ENCODE peak calls at places on chromosomes 16 and 17, in five cellular contexts. One of them, this sample, is unnamed.

GRCh38 chr16:77611386-77611785 is 110.9 kb upstream of the NUDT7 start:
- DNase-seq in skeletal muscle cell: no peak
- DNase-seq in A549: no peak
- DNase-seq in adrenal gland: no peak
- DNase-seq in kidney: no peak
- DNase-seq in this sample: no peak

GRCh38 chr17:16415031-16415924 is at the start of gene TRPV2:
- DNase-seq in skeletal muscle cell: no peak
- DNase-seq in A549: peak
- DNase-seq in adrenal gland: no peak
- DNase-seq in kidney: no peak
- DNase-seq in this sample: peak

GRCh38 chr17:47872651-47873161 is 21.7 kb upstream of the SP6 start:
- DNase-seq in skeletal muscle cell: no peak
- DNase-seq in A549: no peak
- DNase-seq in adrenal gland: no peak
- DNase-seq in kidney: no peak
- DNase-seq in this sample: no peak

GRCh38 chr16:49734330-49734729 is 121.6 kb downstream of the ZNF423 start:
- DNase-seq in skeletal muscle cell: no peak
- DNase-seq in A549: no peak
- DNase-seq in adrenal gland: no peak
- DNase-seq in kidney: peak
- DNase-seq in this sample: no peak

GRCh38 chr17:30337393-30337999 is 3.6 kb upstream of the TMIGD1 start:
- DNase-seq in skeletal muscle cell: no peak
- DNase-seq in A549: no peak
- DNase-seq in adrenal gland: no peak
- DNase-seq in kidney: no peak
- DNase-seq in this sample: no peak

GRCh38 chr17:32912218-32912897 is 15.6 kb upstream of the TMEM98 start:
- DNase-seq in skeletal muscle cell: peak
- DNase-seq in A549: no peak
- DNase-seq in adrenal gland: peak
- DNase-seq in kidney: peak
- DNase-seq in this sample: no peak

GRCh38 chr17:33330877-33331276 is 37.8 kb upstream of the ASIC2 start:
- DNase-seq in skeletal muscle cell: no peak
- DNase-seq in A549: no peak
- DNase-seq in adrenal gland: no peak
- DNase-seq in kidney: no peak
- DNase-seq in this sample: no peak

GRCh38 chr16:30031477-30031918 is 427 bp upstream of the TLCD3B start:
- DNase-seq in skeletal muscle cell: no peak
- DNase-seq in A549: no peak
- DNase-seq in adrenal gland: no peak
- DNase-seq in kidney: no peak
- DNase-seq in this sample: no peak

GRCh38 chr17:71180801-71181385 is 939.9 kb upstream of the SOX9 start:
- DNase-seq in skeletal muscle cell: peak
- DNase-seq in A549: no peak
- DNase-seq in adrenal gland: no peak
- DNase-seq in kidney: no peak
- DNase-seq in this sample: no peak

GRCh38 chr16:25699069-25699468 is 7.3 kb downstream of the HS3ST4 start:
- DNase-seq in skeletal muscle cell: no peak
- DNase-seq in A549: no peak
- DNase-seq in adrenal gland: no peak
- DNase-seq in kidney: no peak
- DNase-seq in this sample: no peak

GRCh38 chr16:17235147-17235817 is 235.5 kb downstream of the XYLT1 start:
- DNase-seq in skeletal muscle cell: no peak
- DNase-seq in A549: no peak
- DNase-seq in adrenal gland: no peak
- DNase-seq in kidney: no peak
- DNase-seq in this sample: no peak

GRCh38 chr16:20905576-20905975 is 5.0 kb downstream of the LYRM1 start:
- DNase-seq in skeletal muscle cell: no peak
- DNase-seq in A549: no peak
- DNase-seq in adrenal gland: no peak
- DNase-seq in kidney: no peak
- DNase-seq in this sample: no peak

GRCh38 chr17:2214047-2214717 is 89.4 kb downstream of the SMG6 start:
- DNase-seq in skeletal muscle cell: peak
- DNase-seq in A549: no peak
- DNase-seq in adrenal gland: peak
- DNase-seq in kidney: peak
- DNase-seq in this sample: no peak

GRCh38 chr16:67910162-67910561 is 17.1 kb downstream of the PSKH1 start:
- DNase-seq in skeletal muscle cell: peak
- DNase-seq in A549: no peak
- DNase-seq in adrenal gland: no peak
- DNase-seq in kidney: no peak
- DNase-seq in this sample: no peak

GRCh38 chr16:11126389-11127072 is 129.5 kb downstream of the SOCS1 start:
- DNase-seq in skeletal muscle cell: no peak
- DNase-seq in A549: no peak
- DNase-seq in adrenal gland: no peak
- DNase-seq in kidney: no peak
- DNase-seq in this sample: no peak

GRCh38 chr16:27760845-27761176 is 210.9 kb downstream of the KATNIP start:
- DNase-seq in skeletal muscle cell: no peak
- DNase-seq in A549: no peak
- DNase-seq in adrenal gland: no peak
- DNase-seq in kidney: no peak
- DNase-seq in this sample: no peak

GRCh38 chr16:56824335-56824734 is 40.7 kb upstream of the SLC12A3 start:
- DNase-seq in skeletal muscle cell: no peak
- DNase-seq in A549: peak
- DNase-seq in adrenal gland: peak
- DNase-seq in kidney: no peak
- DNase-seq in this sample: no peak

GRCh38 chr16:17138801-17139200 is 332.0 kb downstream of the XYLT1 start:
- DNase-seq in skeletal muscle cell: no peak
- DNase-seq in A549: no peak
- DNase-seq in adrenal gland: no peak
- DNase-seq in kidney: no peak
- DNase-seq in this sample: no peak

GRCh38 chr17:61455754-61456681 is 3.8 kb downstream of the TBX4 start:
- DNase-seq in skeletal muscle cell: no peak
- DNase-seq in A549: no peak
- DNase-seq in adrenal gland: no peak
- DNase-seq in kidney: no peak
- DNase-seq in this sample: no peak

GRCh38 chr17:57993471-57994365 is 5.7 kb upstream of the VEZF1 start:
- DNase-seq in skeletal muscle cell: no peak
- DNase-seq in A549: no peak
- DNase-seq in adrenal gland: no peak
- DNase-seq in kidney: no peak
- DNase-seq in this sample: no peak

GRCh38 chr17:3777366-3777765 is 23.6 kb downstream of the ITGAE start:
- DNase-seq in skeletal muscle cell: no peak
- DNase-seq in A549: no peak
- DNase-seq in adrenal gland: peak
- DNase-seq in kidney: peak
- DNase-seq in this sample: no peak

GRCh38 chr16:12214509-12214908 is 238.0 kb downstream of the SNX29 start:
- DNase-seq in skeletal muscle cell: no peak
- DNase-seq in A549: no peak
- DNase-seq in adrenal gland: no peak
- DNase-seq in kidney: no peak
- DNase-seq in this sample: no peak

GRCh38 chr16:29804455-29805231 is 1.7 kb upstream of the MAZ start:
- DNase-seq in skeletal muscle cell: no peak
- DNase-seq in A549: no peak
- DNase-seq in adrenal gland: peak
- DNase-seq in kidney: no peak
- DNase-seq in this sample: no peak

GRCh38 chr17:76726231-76726765 is at the start of gene JMJD6:
- DNase-seq in skeletal muscle cell: peak
- DNase-seq in A549: peak
- DNase-seq in adrenal gland: peak
- DNase-seq in kidney: peak
- DNase-seq in this sample: no peak

GRCh38 chr17:7207120-7208001 is 12.3 kb downstream of the DLG4 start:
- DNase-seq in skeletal muscle cell: no peak
- DNase-seq in A549: no peak
- DNase-seq in adrenal gland: peak
- DNase-seq in kidney: no peak
- DNase-seq in this sample: no peak
- H3K4me3 ChIP-seq in skeletal muscle cell: peak
- H3K4me3 ChIP-seq in A549: no peak
- H3K4me3 ChIP-seq in adrenal gland: no peak
- H3K4me3 ChIP-seq in kidney: no peak
- H3K4me3 ChIP-seq in this sample: no peak

GRCh38 chr16:84069540-84069939 is 26.9 kb upstream of the SLC38A8 start:
- DNase-seq in skeletal muscle cell: no peak
- DNase-seq in A549: no peak
- DNase-seq in adrenal gland: no peak
- DNase-seq in kidney: no peak
- DNase-seq in this sample: no peak
- H3K4me3 ChIP-seq in skeletal muscle cell: no peak
- H3K4me3 ChIP-seq in A549: no peak
- H3K4me3 ChIP-seq in adrenal gland: no peak
- H3K4me3 ChIP-seq in kidney: no peak
- H3K4me3 ChIP-seq in this sample: no peak

DNA sequence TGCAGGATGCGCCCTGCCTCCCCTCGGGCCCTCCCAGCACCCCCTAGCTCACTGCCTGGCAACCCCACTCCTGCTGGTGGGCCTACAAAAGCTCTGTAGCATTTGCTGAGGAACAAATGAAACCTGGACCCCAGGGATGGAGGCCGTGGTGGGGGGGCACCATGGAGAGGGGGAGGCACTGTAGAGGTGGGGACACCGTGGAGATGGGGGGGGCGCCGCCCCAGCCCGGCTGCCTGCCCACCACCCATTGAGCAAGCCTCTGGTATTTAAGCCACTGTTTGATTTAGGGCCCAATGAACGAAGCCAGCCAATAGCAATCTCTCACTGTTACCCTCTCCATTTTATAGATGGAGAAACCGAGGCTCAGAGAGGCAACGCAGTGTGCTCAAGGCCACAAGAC is 13.1 kb upstream of the SLC38A10 start:
- DNase-seq in skeletal muscle cell: no peak
- DNase-seq in A549: no peak
- DNase-seq in adrenal gland: no peak
- DNase-seq in kidney: no peak
- DNase-seq in this sample: no peak
- H3K4me3 ChIP-seq in skeletal muscle cell: no peak
- H3K4me3 ChIP-seq in A549: peak
- H3K4me3 ChIP-seq in adrenal gland: no peak
- H3K4me3 ChIP-seq in kidney: no peak
- H3K4me3 ChIP-seq in this sample: no peak

GRCh38 chr16:23948949-23949392 is 113.2 kb downstream of the PRKCB start:
- DNase-seq in skeletal muscle cell: no peak
- DNase-seq in A549: no peak
- DNase-seq in adrenal gland: no peak
- DNase-seq in kidney: no peak
- DNase-seq in this sample: peak

GRCh38 chr16:23950898-23951297 is 115.1 kb downstream of the PRKCB start:
- DNase-seq in skeletal muscle cell: no peak
- DNase-seq in A549: no peak
- DNase-seq in adrenal gland: no peak
- DNase-seq in kidney: no peak
- DNase-seq in this sample: no peak

GRCh38 chr16:23949630-23950290 is 114.0 kb downstream of the PRKCB start:
- DNase-seq in skeletal muscle cell: no peak
- DNase-seq in A549: no peak
- DNase-seq in adrenal gland: no peak
- DNase-seq in kidney: peak
- DNase-seq in this sample: peak

GRCh38 chr16:23952128-23953041 is 116.6 kb downstream of the PRKCB start:
- DNase-seq in skeletal muscle cell: no peak
- DNase-seq in A549: no peak
- DNase-seq in adrenal gland: peak
- DNase-seq in kidney: no peak
- DNase-seq in this sample: no peak

GRCh38 chr16:23950291-23950894 is 114.6 kb downstream of the PRKCB start:
- DNase-seq in skeletal muscle cell: no peak
- DNase-seq in A549: no peak
- DNase-seq in adrenal gland: no peak
- DNase-seq in kidney: no peak
- DNase-seq in this sample: no peak
- H3K4me3 ChIP-seq in skeletal muscle cell: no peak
- H3K4me3 ChIP-seq in A549: no peak
- H3K4me3 ChIP-seq in adrenal gland: no peak
- H3K4me3 ChIP-seq in kidney: no peak
- H3K4me3 ChIP-seq in this sample: peak

DNA sequence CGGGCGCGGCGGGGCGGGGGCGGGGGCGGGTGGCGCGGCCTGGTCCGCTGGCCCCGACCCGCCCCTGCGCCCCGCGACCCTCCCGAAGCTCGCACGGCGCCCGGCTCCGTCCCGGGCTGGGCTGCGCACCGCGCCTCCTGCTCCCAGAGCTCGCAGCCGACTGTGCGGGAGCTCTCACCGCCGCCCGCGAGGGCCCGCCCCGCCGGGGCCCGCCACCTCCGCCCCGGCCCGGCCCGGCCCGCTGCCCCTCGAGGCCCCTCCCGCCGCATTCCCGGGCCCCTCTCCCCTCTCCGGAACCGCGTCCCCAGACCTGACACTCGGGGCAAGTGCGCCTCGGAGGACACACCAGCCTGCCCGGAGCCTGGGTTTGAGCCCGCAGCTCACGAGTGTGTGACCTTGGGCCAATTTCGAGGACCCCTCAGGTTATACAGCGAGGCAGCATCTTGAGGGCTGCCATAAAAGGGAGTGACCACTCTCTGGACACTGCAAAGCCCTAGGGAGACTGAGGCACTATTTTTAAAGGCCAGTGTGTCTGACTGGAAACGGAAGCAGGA is 1.9 kb upstream of the GRIN2C start:
- DNase-seq in skeletal muscle cell: no peak
- DNase-seq in A549: no peak
- DNase-seq in adrenal gland: no peak
- DNase-seq in kidney: no peak
- DNase-seq in this sample: no peak
- H3K4me3 ChIP-seq in skeletal muscle cell: no peak
- H3K4me3 ChIP-seq in A549: peak
- H3K4me3 ChIP-seq in adrenal gland: no peak
- H3K4me3 ChIP-seq in kidney: no peak
- H3K4me3 ChIP-seq in this sample: no peak

DNA sequence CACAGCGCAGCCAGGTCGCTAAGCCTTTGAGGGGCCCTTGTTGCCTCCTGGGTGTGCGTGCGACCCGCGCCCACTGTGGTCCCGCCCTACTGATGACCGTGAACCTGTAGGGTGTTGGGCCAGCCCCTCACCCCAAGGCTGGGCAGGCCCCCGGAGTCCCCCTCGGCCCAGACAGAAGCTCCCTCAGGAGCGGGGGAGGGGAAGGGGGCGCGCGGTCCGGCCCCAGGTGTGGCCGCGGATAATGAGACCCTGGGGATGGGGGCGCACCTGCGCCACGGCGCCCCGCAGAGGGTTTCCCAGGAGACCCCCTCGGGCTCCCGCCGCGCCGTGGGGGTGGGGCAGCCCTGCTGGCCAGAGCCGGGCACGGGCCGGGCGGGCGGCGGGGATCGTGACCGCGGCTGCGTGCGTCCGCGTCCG is 378 bp upstream of the ARHGDIG start:
- DNase-seq in skeletal muscle cell: no peak
- DNase-seq in A549: no peak
- DNase-seq in adrenal gland: no peak
- DNase-seq in kidney: no peak
- DNase-seq in this sample: no peak
- H3K4me3 ChIP-seq in skeletal muscle cell: peak
- H3K4me3 ChIP-seq in A549: peak
- H3K4me3 ChIP-seq in adrenal gland: no peak
- H3K4me3 ChIP-seq in kidney: no peak
- H3K4me3 ChIP-seq in this sample: no peak

GRCh38 chr16:48047273-48047672 is 108.5 kb downstream of the ABCC12 start:
- DNase-seq in skeletal muscle cell: no peak
- DNase-seq in A549: no peak
- DNase-seq in adrenal gland: no peak
- DNase-seq in kidney: no peak
- DNase-seq in this sample: no peak
- H3K4me3 ChIP-seq in skeletal muscle cell: no peak
- H3K4me3 ChIP-seq in A549: no peak
- H3K4me3 ChIP-seq in adrenal gland: no peak
- H3K4me3 ChIP-seq in kidney: no peak
- H3K4me3 ChIP-seq in this sample: no peak